ENCODE peak calls at places on chromosomes 3 and 15, in four cellular contexts. P is H1, W is K562, M is HepG2. F is an unnamed sample.

GRCh38 chr3:194300392-194300758 is 50.8 kb downstream of the CPN2 start:
- DNase-seq in M (peak), W (no peak), P (no peak), F (no peak)

GRCh38 chr15:79433610-79434009 is 1.5 kb downstream of the MINAR1 start:
- DNase-seq in W (no peak), P (peak), M (no peak), F (peak)

GRCh38 chr15:29920515-29920914 is 98.2 kb upstream of the TJP1 start:
- DNase-seq in P (no peak), W (no peak), M (no peak), F (peak)

GRCh38 chr3:184757010-184757651 is 45.3 kb upstream of the MAGEF1 start:
- DNase-seq in M (no peak), P (no peak), W (no peak), F (no peak)

GRCh38 chr3:134381836-134382442 is 7.7 kb upstream of the AMOTL2 start:
- DNase-seq in P (no peak), M (no peak), W (no peak), F (no peak)

GRCh38 chr3:175082631-175083030 is 223.5 kb downstream of the NAALADL2 start:
- DNase-seq in W (no peak), M (no peak), P (no peak), F (no peak)

GRCh38 chr3:54663558-54664114 is 264.2 kb downstream of the LRTM1 start:
- DNase-seq in P (no peak), M (no peak), W (no peak), F (no peak)

GRCh38 chr3:150184426-150185071 is 213.9 kb upstream of the PFN2 start:
- DNase-seq in W (no peak), P (no peak), M (peak), F (peak)

GRCh38 chr15:79994651-79995050 is 23.7 kb upstream of the BCL2A1 start:
- DNase-seq in W (no peak), P (no peak), M (no peak), F (no peak)

GRCh38 chr3:106345353-106346027 is 476.7 kb upstream of the CBLB start:
- DNase-seq in P (no peak), M (no peak), W (no peak), F (peak)

GRCh38 chr15:87711011-87711410 is 545.5 kb downstream of the NTRK3 start:
- DNase-seq in W (no peak), P (no peak), M (no peak), F (no peak)

GRCh38 chr3:190941694-190942280 is 79.3 kb upstream of the GMNC start:
- DNase-seq in P (no peak), W (no peak), M (no peak), F (no peak)

GRCh38 chr3:13598926-13599886 is 50.3 kb downstream of the FBLN2 start:
- DNase-seq in M (no peak), W (no peak), P (no peak), F (no peak)

GRCh38 chr3:102034639-102035038 is 185.3 kb downstream of the NFKBIZ start:
- DNase-seq in P (no peak), W (no peak), M (no peak), F (no peak)

GRCh38 chr3:34017757-34018156 is 219.3 kb downstream of the PDCD6IP start:
- DNase-seq in M (no peak), P (no peak), W (no peak), F (no peak)

GRCh38 chr3:190552021-190552420 is 38.1 kb downstream of the IL1RAP start:
- DNase-seq in W (no peak), M (no peak), P (no peak), F (no peak)

GRCh38 chr15:40010681-40011080 is 28.3 kb downstream of the SRP14 start:
- DNase-seq in W (no peak), P (no peak), M (no peak), F (no peak)

GRCh38 chr15:35505152-35505551 is 40.8 kb downstream of the DPH6 start:
- DNase-seq in W (no peak), P (no peak), M (no peak), F (no peak)

GRCh38 chr15:35506272-35506870 is 39.6 kb downstream of the DPH6 start:
- DNase-seq in M (peak), W (no peak), P (no peak), F (no peak)

GRCh38 chr15:35505816-35506215 is 40.1 kb downstream of the DPH6 start:
- DNase-seq in W (no peak), P (no peak), M (no peak), F (no peak)

GRCh38 chr15:35507932-35508638 is 37.9 kb downstream of the DPH6 start:
- DNase-seq in W (no peak), P (no peak), M (no peak), F (no peak)
- TF ChIP-seq PHF8 in W (no peak), P (no peak), M (no peak), F (no peak)

DNA sequence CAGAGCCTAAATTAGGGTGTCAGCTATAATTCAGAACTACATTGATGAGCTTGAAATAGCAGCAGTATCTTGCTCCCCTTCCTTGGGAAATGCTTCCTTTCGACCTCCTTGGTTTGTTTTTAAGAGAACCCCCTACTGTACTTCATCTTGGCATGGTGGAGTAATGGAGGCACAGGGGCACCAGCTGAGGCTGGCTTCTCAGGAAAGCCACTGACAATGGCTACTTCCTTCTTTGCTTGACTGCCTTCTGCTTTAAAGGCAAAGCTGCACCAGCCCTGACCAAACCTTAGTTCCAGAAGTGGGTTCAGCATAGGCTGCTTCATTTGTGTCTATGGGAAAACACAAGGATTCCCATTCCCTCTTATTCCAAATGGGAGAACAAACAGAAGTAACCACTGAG is 1.5 kb upstream of the FBXL22 start:
- DNase-seq in M (no peak), P (no peak), W (no peak), F (no peak)
- TF ChIP-seq PHF8 in M (no peak), P (no peak), W (no peak), F (no peak)

GRCh38 chr15:31328999-31329639 is 2.5 kb downstream of the KLF13 start:
- DNase-seq in M (no peak), W (peak), P (peak), F (no peak)
- TF ChIP-seq PHF8 in M (no peak), W (no peak), P (no peak), F (no peak)

GRCh38 chr3:130906374-130906995 is 12.6 kb downstream of the ATP2C1 start:
- DNase-seq in M (no peak), P (no peak), W (no peak), F (no peak)
- TF ChIP-seq PHF8 in M (no peak), P (no peak), W (no peak), F (no peak)

GRCh38 chr3:63896332-63897034 is 15.7 kb downstream of the SCAANT1 start:
- DNase-seq in P (no peak), M (no peak), W (no peak), F (no peak)

GRCh38 chr3:63899997-63900396 is 12.2 kb downstream of the SCAANT1 start:
- DNase-seq in P (no peak), W (no peak), M (no peak), F (no peak)

GRCh38 chr3:63895422-63896189 is 16.6 kb downstream of the SCAANT1 start:
- DNase-seq in M (no peak), P (no peak), W (no peak), F (no peak)

GRCh38 chr3:63905731-63906620 is 6.2 kb downstream of the SCAANT1 start:
- DNase-seq in P (no peak), W (no peak), M (no peak), F (no peak)

GRCh38 chr3:63900459-63900858 is 11.7 kb downstream of the SCAANT1 start:
- DNase-seq in W (peak), M (no peak), P (no peak), F (no peak)
- TF ChIP-seq PHF8 in W (no peak), M (no peak), P (no peak), F (no peak)

GRCh38 chr15:66848666-66849392 is 146.8 kb downstream of the SMAD6 start:
- DNase-seq in M (no peak), P (no peak), W (no peak), F (no peak)

GRCh38 chr15:66849746-66850077 is 147.7 kb downstream of the SMAD6 start:
- DNase-seq in W (no peak), M (no peak), P (no peak), F (no peak)

GRCh38 chr15:66849393-66849745 is 147.3 kb downstream of the SMAD6 start:
- DNase-seq in M (no peak), W (no peak), P (no peak), F (no peak)

GRCh38 chr15:66851226-66852063 is 149.4 kb downstream of the SMAD6 start:
- DNase-seq in P (peak), M (peak), W (peak), F (peak)

DNA sequence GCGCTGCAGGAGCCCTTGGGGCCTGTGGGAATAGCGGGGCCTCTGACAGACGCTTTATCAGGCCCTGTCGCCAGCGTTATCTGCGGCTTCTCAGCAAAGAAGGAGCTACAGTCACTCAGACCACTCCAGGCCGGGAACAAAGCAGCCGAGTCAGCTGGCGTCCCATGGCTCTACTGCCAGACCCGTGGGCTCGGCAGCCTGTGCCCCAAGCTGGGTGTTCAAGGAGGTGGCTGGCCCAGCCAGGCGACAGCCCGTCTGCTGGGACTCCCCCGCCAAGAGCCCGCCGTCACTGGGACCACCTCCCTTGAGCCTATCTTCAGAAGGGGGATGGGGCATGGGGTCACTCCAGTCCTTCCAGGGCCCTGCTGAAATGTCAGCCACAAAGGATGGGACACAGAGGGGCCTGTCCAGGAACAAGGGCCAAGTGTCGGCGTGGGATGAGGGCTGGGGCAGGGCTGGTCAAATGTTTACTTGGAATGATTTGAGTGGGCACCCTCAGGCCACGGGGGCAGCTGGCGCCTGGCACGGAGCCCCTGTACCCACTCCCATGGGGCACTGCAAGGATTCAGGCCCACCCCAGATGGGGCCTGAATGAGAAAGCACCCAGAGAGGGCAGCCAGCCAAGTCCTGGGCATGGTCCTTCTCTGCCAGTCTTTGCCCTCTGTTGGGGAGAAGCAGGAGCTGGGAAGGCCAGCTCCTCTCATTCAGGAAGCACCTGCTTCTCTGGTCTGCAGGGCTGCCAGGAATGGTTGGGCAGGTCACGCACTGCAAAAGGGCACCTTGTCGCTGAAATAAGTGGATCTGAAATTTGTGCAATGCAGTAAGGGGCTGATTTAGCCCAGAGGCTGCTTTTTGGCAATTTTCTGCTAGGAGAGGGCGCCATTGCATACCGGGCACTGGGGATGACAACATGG is 148.3 kb downstream of the SMAD6 start:
- DNase-seq in P (no peak), M (no peak), W (peak), F (no peak)
- TF ChIP-seq PHF8 in P (no peak), M (no peak), W (peak), F (no peak)